ENCODE peak calls at places on chromosomes 6 and 20, in nine cellular contexts. Y is GM23248; H is activated CD4-positive, CD25-positive, alpha-beta regulatory T cell treated with anti-CD3 and anti-CD28 coated beads, Interleukin-2, amount 50 U/mL, for 72 hours; K is tibial nerve; Z is HTR-8/SVneo; E is LoVo; J is lung microvascular endothelial cell; P is activated T-helper 1 cell treated with Interleukin-2 at 50 U/mL for 16 hours; O is activated gamma-delta T cell treated with Interleukin-2 at 50 U/mL for 16 hours. L is an unnamed sample.

GRCh38 chr20:49559411-49560081 is 8.4 kb downstream of the PTGIS start:
- DNase-seq in Y (peak), H (no peak), K (no peak), Z (no peak), E (no peak), J (peak), P (no peak), O (no peak), L (no peak)

GRCh38 chr6:81900616-81901015 is 148.1 kb upstream of the TENT5A start:
- DNase-seq in Y (no peak), H (no peak), K (no peak), Z (no peak), E (no peak), J (no peak), P (no peak), O (no peak), L (no peak)

GRCh38 chr20:64033981-64034493 is 1.9 kb upstream of the C20orf204 start:
- DNase-seq in Y (no peak), H (peak), K (no peak), Z (no peak), E (no peak), J (no peak), P (no peak), O (no peak), L (no peak)

GRCh38 chr6:108947114-108947854 is 99.1 kb downstream of the ARMC2 start:
- DNase-seq in Y (peak), H (no peak), K (no peak), Z (no peak), E (no peak), J (peak), P (no peak), O (no peak), L (no peak)

GRCh38 chr20:10922941-10923340 is 249.1 kb upstream of the JAG1 start:
- DNase-seq in Y (peak), H (no peak), K (no peak), Z (peak), E (peak), J (peak), P (no peak), O (no peak), L (no peak)

GRCh38 chr6:87102296-87102695 is 7.4 kb upstream of the CGA start:
- DNase-seq in Y (no peak), H (no peak), K (no peak), Z (no peak), E (no peak), J (no peak), P (no peak), O (no peak), L (no peak)

GRCh38 chr6:158268361-158269147 is 43.7 kb upstream of the TULP4 start:
- DNase-seq in Y (no peak), H (no peak), K (no peak), Z (no peak), E (no peak), J (no peak), P (no peak), O (no peak), L (no peak)

GRCh38 chr6:33746651-33747100 is at the start of gene IP6K3:
- DNase-seq in Y (no peak), H (no peak), K (no peak), Z (no peak), E (no peak), J (no peak), P (no peak), O (no peak), L (no peak)

GRCh38 chr20:22333885-22334545 is 250.4 kb downstream of the FOXA2 start:
- DNase-seq in Y (peak), H (no peak), K (peak), Z (peak), E (peak), J (peak), P (no peak), O (peak), L (no peak)

GRCh38 chr6:114649298-114649697 is 306.5 kb upstream of the HS3ST5 start:
- DNase-seq in Y (no peak), H (no peak), K (no peak), Z (no peak), E (no peak), J (no peak), P (no peak), O (no peak), L (no peak)

GRCh38 chr6:21846541-21847451 is 253.2 kb downstream of the SOX4 start:
- DNase-seq in Y (no peak), H (no peak), K (no peak), Z (no peak), E (no peak), J (peak), P (no peak), O (no peak), L (no peak)

GRCh38 chr20:25299801-25300200 is 51.9 kb downstream of the PYGB start:
- DNase-seq in Y (peak), H (no peak), K (no peak), Z (no peak), E (no peak), J (no peak), P (no peak), O (no peak), L (no peak)

GRCh38 chr6:21264288-21264818 is 329.2 kb upstream of the SOX4 start:
- DNase-seq in Y (no peak), H (no peak), K (no peak), Z (no peak), E (peak), J (no peak), P (no peak), O (no peak), L (no peak)

GRCh38 chr6:144351338-144351737 is 66.2 kb downstream of the UTRN start:
- DNase-seq in Y (no peak), H (no peak), K (no peak), Z (no peak), E (no peak), J (no peak), P (no peak), O (no peak), L (no peak)

GRCh38 chr20:58131111-58131510 is 97.3 kb downstream of the ANKRD60 start:
- DNase-seq in Y (peak), H (no peak), K (no peak), Z (no peak), E (no peak), J (peak), P (no peak), O (no peak), L (no peak)

GRCh38 chr6:31907158-31907813 is 5.4 kb upstream of the ZBTB12 start:
- DNase-seq in Y (peak), H (no peak), K (no peak), Z (no peak), E (no peak), J (no peak), P (no peak), O (no peak), L (no peak)

GRCh38 chr6:40719671-40720374 is 132.7 kb upstream of the LRFN2 start:
- DNase-seq in Y (peak), H (no peak), K (no peak), Z (peak), E (no peak), J (peak), P (no peak), O (no peak), L (no peak)

L was measured in CD4-positive, alpha-beta T cell.